ENCODE peak calls at places on chromosomes 12 and 14, in ten cellular contexts. X is HCT116; C is prostate gland; R is stomach; O is fibroblast of lung; J is psoas muscle; Q is dorsolateral prefrontal cortex; H is ovary; B is CD8-positive, alpha-beta T cell; M is Panc1. W is an unnamed sample.

GRCh38 chr14:36942522-36943245 is 229.7 kb downstream of the SLC25A21 start:
- DNase-seq in X (no peak), C (no peak), R (no peak), O (peak; percentile 37), J (no peak), Q (no peak), H (no peak), B (no peak), M (no peak), W (no peak)

GRCh38 chr14:65959563-65960024 is 526.6 kb upstream of the CCDC196 start:
- DNase-seq in X (no peak), C (no peak), R (no peak), O (no peak), J (no peak), Q (no peak), H (no peak), B (no peak), M (no peak), W (no peak)

GRCh38 chr12:65532744-65533143 is 254.3 kb downstream of the MSRB3 start:
- DNase-seq in X (no peak), C (no peak), R (no peak), O (peak; percentile 62), J (no peak), Q (no peak), H (no peak), B (no peak), M (no peak), W (no peak)

GRCh38 chr12:108430245-108430644 is 84.8 kb upstream of the FICD start:
- DNase-seq in X (no peak), C (no peak), R (no peak), O (peak; percentile 18), J (no peak), Q (no peak), H (no peak), B (no peak), M (no peak), W (no peak)

GRCh38 chr14:76584271-76584702 is 177.0 kb upstream of the VASH1 start:
- DNase-seq in X (no peak), C (peak; percentile 46), R (no peak), O (no peak), J (no peak), Q (no peak), H (no peak), B (no peak), M (no peak), W (no peak)

GRCh38 chr14:22502007-22502406 is 87.0 kb downstream of the DAD1 start:
- DNase-seq in X (no peak), C (peak; percentile 41), R (no peak), O (no peak), J (peak; percentile 21), Q (no peak), H (no peak), B (no peak), M (no peak), W (no peak)

GRCh38 chr12:29309320-29309902 is 71.6 kb downstream of the ERGIC2 start:
- DNase-seq in X (peak; percentile 10), C (no peak), R (no peak), O (peak; percentile 63), J (no peak), Q (no peak), H (no peak), B (no peak), M (no peak), W (no peak)

GRCh38 chr12:26630546-26631027 is 202.4 kb downstream of the ITPR2 start:
- DNase-seq in X (no peak), C (no peak), R (no peak), O (peak; percentile 64), J (no peak), Q (no peak), H (peak; percentile 63), B (no peak), M (no peak), W (no peak)

GRCh38 chr12:68813242-68813593 is 5.2 kb downstream of the MDM2 start:
- DNase-seq in X (no peak), C (no peak), R (no peak), O (no peak), J (no peak), Q (no peak), H (no peak), B (no peak), M (no peak), W (no peak)

GRCh38 chr12:10196210-10196609 is 16.5 kb upstream of the GABARAPL1 start:
- DNase-seq in X (no peak), C (no peak), R (no peak), O (no peak), J (no peak), Q (no peak), H (no peak), B (no peak), M (no peak), W (no peak)

GRCh38 chr14:103546651-103547454 is 15.6 kb downstream of the BAG5 start:
- DNase-seq in X (peak; percentile 47), C (peak; percentile 55), R (peak; percentile 80), O (no peak), J (peak; percentile 79), Q (peak; percentile 86), H (peak; percentile 85), B (peak; percentile 67), M (no peak), W (peak; percentile 82)

GRCh38 chr12:88207921-88208640 is 66.0 kb downstream of the TMTC3 start:
- DNase-seq in X (no peak), C (no peak), R (no peak), O (peak; percentile 96), J (peak; percentile 20), Q (no peak), H (no peak), B (no peak), M (no peak), W (no peak)

GRCh38 chr12:124928912-124929530 is 14.6 kb upstream of the UBC start:
- DNase-seq in X (no peak), C (no peak), R (no peak), O (no peak), J (no peak), Q (no peak), H (no peak), B (no peak), M (no peak), W (peak; percentile 58)

GRCh38 chr12:96981053-96981452 is 74.0 kb downstream of the NEDD1 start:
- DNase-seq in X (no peak), C (no peak), R (no peak), O (peak; percentile 68), J (no peak), Q (no peak), H (no peak), B (no peak), M (no peak), W (no peak)
- H3K27ac ChIP-seq in X (no peak overlapping the region), C (no peak overlapping the region), R (no peak overlapping the region), O (no peak overlapping the region), J (no peak overlapping the region), Q (no peak overlapping the region), H (no peak overlapping the region), B (no peak overlapping the region), M (no peak overlapping the region), W (no peak overlapping the region)

GRCh38 chr12:34022079-34022830 is at the start of gene ALG10:
- DNase-seq in X (peak; percentile 93), C (peak; percentile 97), R (peak; percentile 96), O (peak; percentile 98), J (peak; percentile 97), Q (peak; percentile 94), H (peak; percentile 96), B (peak; percentile 94), M (peak; percentile 97), W (peak; percentile 99)

DNA sequence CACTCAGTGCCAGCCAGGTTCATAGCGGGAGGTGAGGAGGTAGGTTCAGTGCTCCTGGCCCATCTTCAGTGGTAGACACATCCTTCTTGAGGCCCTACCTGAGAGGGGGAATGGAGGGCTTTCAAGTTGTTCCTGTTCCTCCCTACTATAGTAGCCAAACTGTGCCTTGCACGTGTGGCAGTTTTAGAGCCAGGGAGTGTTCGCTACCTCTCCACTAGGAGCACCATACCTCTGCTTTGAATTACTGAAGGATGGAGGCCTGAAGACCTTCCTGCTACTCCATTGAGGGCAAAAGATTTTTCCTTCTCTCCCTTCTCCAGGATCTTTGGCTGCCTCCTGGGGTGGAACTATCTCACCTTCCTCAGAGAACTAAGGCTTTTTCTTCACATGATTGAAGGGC is 5.9 kb upstream of the ALG10 start:
- DNase-seq in X (no peak), C (no peak), R (no peak), O (no peak), J (no peak), Q (no peak), H (no peak), B (no peak), M (no peak), W (no peak)
- TF ChIP-seq CTCF in X (peak; percentile 29), C (no peak), R (no peak), O (no peak), J (no peak), Q (no peak), H (no peak), B (no peak), M (no peak), W (no peak)

GRCh38 chr14:51472881-51473280 is 178.8 kb upstream of the FRMD6 start:
- DNase-seq in X (no peak), C (no peak), R (no peak), O (peak; percentile 15), J (no peak), Q (no peak), H (no peak), B (no peak), M (no peak), W (no peak)

GRCh38 chr14:51468523-51468922 is 183.2 kb upstream of the FRMD6 start:
- DNase-seq in X (no peak), C (no peak), R (no peak), O (no peak), J (no peak), Q (no peak), H (no peak), B (no peak), M (no peak), W (no peak)

GRCh38 chr14:51474854-51475253 is 176.9 kb upstream of the FRMD6 start:
- DNase-seq in X (no peak), C (no peak), R (no peak), O (no peak), J (no peak), Q (no peak), H (no peak), B (no peak), M (no peak), W (no peak)

GRCh38 chr14:51473808-51474207 is 177.9 kb upstream of the FRMD6 start:
- DNase-seq in X (no peak), C (no peak), R (no peak), O (no peak), J (no peak), Q (no peak), H (no peak), B (no peak), M (no peak), W (no peak)

GRCh38 chr14:51473351-51473750 is 178.4 kb upstream of the FRMD6 start:
- DNase-seq in X (no peak), C (no peak), R (no peak), O (no peak), J (no peak), Q (no peak), H (no peak), B (no peak), M (no peak), W (no peak)
- H3K27ac ChIP-seq in X (no peak overlapping the region), C (no peak overlapping the region), R (no peak overlapping the region), O (no peak overlapping the region), J (no peak overlapping the region), Q (no peak overlapping the region), H (no peak overlapping the region), B (no peak overlapping the region), M (no peak overlapping the region), W (peak overlapping the region; percentile 77)

DNA sequence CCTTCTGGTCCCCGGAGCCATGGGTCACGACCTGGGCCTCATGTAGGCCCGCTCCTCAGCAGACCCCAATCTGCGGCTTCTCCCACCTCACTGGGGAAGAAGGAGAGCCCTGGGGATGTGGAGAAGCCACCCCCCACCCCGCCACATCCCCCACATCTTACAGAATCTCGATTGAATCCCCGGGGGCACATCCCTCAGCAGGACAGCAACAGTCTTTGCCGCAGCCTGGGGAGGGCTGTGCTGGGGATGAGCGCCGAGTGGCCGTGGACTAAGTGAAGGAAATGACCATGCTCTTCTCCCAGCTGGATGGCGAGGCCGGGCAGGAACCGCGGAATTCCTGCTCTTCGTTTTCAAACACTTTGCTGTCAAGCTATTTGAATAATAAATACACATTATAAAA is 169.0 kb upstream of the RTL1 start:
- DNase-seq in X (no peak), C (no peak), R (peak; percentile 21), O (peak; percentile 30), J (no peak), Q (no peak), H (peak; percentile 36), B (no peak), M (no peak), W (peak; percentile 63)
- TF ChIP-seq CTCF in X (no peak), C (no peak), R (no peak), O (no peak), J (no peak), Q (no peak), H (no peak), B (no peak), M (no peak), W (no peak)